ENCODE peak calls at places on chromosomes 7 and 10, in four cellular contexts. One of them, this sample, is unnamed.

GRCh38 chr10:133372507-133372906 is 647 bp downstream of the ECHS1 start:
- DNase-seq in activated T-helper 1 cell treated with Interleukin-2 at 50 U/mL for 16 hours: no peak
- DNase-seq in posterior cingulate gyrus: no peak
- DNase-seq in NCI-H1105: no peak
- DNase-seq in this sample: no peak

GRCh38 chr10:132847416-132847777 is 61.5 kb upstream of the NKX6-2 start:
- DNase-seq in NCI-H1105: no peak
- DNase-seq in posterior cingulate gyrus: no peak
- DNase-seq in activated T-helper 1 cell treated with Interleukin-2 at 50 U/mL for 16 hours: no peak
- DNase-seq in this sample: no peak

GRCh38 chr7:67371429-67372305 is 375.0 kb downstream of the TYW1 start:
- DNase-seq in NCI-H1105: peak
- DNase-seq in activated T-helper 1 cell treated with Interleukin-2 at 50 U/mL for 16 hours: peak
- DNase-seq in posterior cingulate gyrus: peak
- DNase-seq in this sample: peak

GRCh38 chr7:75716992-75717626 is 21.6 kb downstream of the HIP1 start:
- DNase-seq in posterior cingulate gyrus: no peak
- DNase-seq in activated T-helper 1 cell treated with Interleukin-2 at 50 U/mL for 16 hours: no peak
- DNase-seq in NCI-H1105: no peak
- DNase-seq in this sample: no peak

GRCh38 chr7:77933394-77933793 is 134.8 kb downstream of the PHTF2 start:
- DNase-seq in NCI-H1105: no peak
- DNase-seq in activated T-helper 1 cell treated with Interleukin-2 at 50 U/mL for 16 hours: no peak
- DNase-seq in posterior cingulate gyrus: no peak
- DNase-seq in this sample: no peak

GRCh38 chr7:16891338-16891737 is 9.6 kb upstream of the AGR3 start:
- DNase-seq in activated T-helper 1 cell treated with Interleukin-2 at 50 U/mL for 16 hours: no peak
- DNase-seq in NCI-H1105: peak
- DNase-seq in posterior cingulate gyrus: no peak
- DNase-seq in this sample: peak

GRCh38 chr7:73443543-73444255 is 10.1 kb downstream of the FZD9 start:
- DNase-seq in activated T-helper 1 cell treated with Interleukin-2 at 50 U/mL for 16 hours: no peak
- DNase-seq in NCI-H1105: no peak
- DNase-seq in posterior cingulate gyrus: no peak
- DNase-seq in this sample: no peak

GRCh38 chr7:867406-868188 is 8.8 kb upstream of the GET4 start:
- DNase-seq in NCI-H1105: no peak
- DNase-seq in activated T-helper 1 cell treated with Interleukin-2 at 50 U/mL for 16 hours: no peak
- DNase-seq in posterior cingulate gyrus: no peak
- DNase-seq in this sample: no peak

GRCh38 chr10:107152087-107152486 is 12.4 kb downstream of the SORCS1 start:
- DNase-seq in activated T-helper 1 cell treated with Interleukin-2 at 50 U/mL for 16 hours: no peak
- DNase-seq in posterior cingulate gyrus: no peak
- DNase-seq in NCI-H1105: no peak
- DNase-seq in this sample: no peak

GRCh38 chr7:7695418-7695817 is 23.0 kb downstream of the RPA3 start:
- DNase-seq in NCI-H1105: no peak
- DNase-seq in activated T-helper 1 cell treated with Interleukin-2 at 50 U/mL for 16 hours: no peak
- DNase-seq in posterior cingulate gyrus: no peak
- DNase-seq in this sample: peak

GRCh38 chr7:87220026-87220733 is 648 bp upstream of the TMEM243 start:
- DNase-seq in NCI-H1105: peak
- DNase-seq in activated T-helper 1 cell treated with Interleukin-2 at 50 U/mL for 16 hours: peak
- DNase-seq in posterior cingulate gyrus: peak
- DNase-seq in this sample: peak

GRCh38 chr7:105890290-105890997 is 14.0 kb upstream of the ATXN7L1 start:
- DNase-seq in activated T-helper 1 cell treated with Interleukin-2 at 50 U/mL for 16 hours: no peak
- DNase-seq in NCI-H1105: no peak
- DNase-seq in posterior cingulate gyrus: no peak
- DNase-seq in this sample: no peak

GRCh38 chr10:14478639-14479038 is 147.9 kb upstream of the FRMD4A start:
- DNase-seq in posterior cingulate gyrus: peak
- DNase-seq in NCI-H1105: peak
- DNase-seq in activated T-helper 1 cell treated with Interleukin-2 at 50 U/mL for 16 hours: no peak
- DNase-seq in this sample: peak

GRCh38 chr10:57992321-57993077 is 275.2 kb downstream of the IPMK start:
- DNase-seq in NCI-H1105: no peak
- DNase-seq in posterior cingulate gyrus: no peak
- DNase-seq in activated T-helper 1 cell treated with Interleukin-2 at 50 U/mL for 16 hours: no peak
- DNase-seq in this sample: no peak

GRCh38 chr10:112215342-112215774 is 31.8 kb upstream of the GPAM start:
- DNase-seq in posterior cingulate gyrus: no peak
- DNase-seq in NCI-H1105: no peak
- DNase-seq in activated T-helper 1 cell treated with Interleukin-2 at 50 U/mL for 16 hours: no peak
- DNase-seq in this sample: no peak

GRCh38 chr7:46486264-46487206 is 565.5 kb upstream of the IGFBP3 start:
- DNase-seq in NCI-H1105: no peak
- DNase-seq in posterior cingulate gyrus: no peak
- DNase-seq in activated T-helper 1 cell treated with Interleukin-2 at 50 U/mL for 16 hours: no peak
- DNase-seq in this sample: no peak

GRCh38 chr7:43585521-43585920 is 2.6 kb downstream of the STK17A start:
- DNase-seq in NCI-H1105: no peak
- DNase-seq in activated T-helper 1 cell treated with Interleukin-2 at 50 U/mL for 16 hours: no peak
- DNase-seq in posterior cingulate gyrus: no peak
- DNase-seq in this sample: no peak

GRCh38 chr10:76082232-76082631 is 650.8 kb downstream of the LRMDA start:
- DNase-seq in posterior cingulate gyrus: no peak
- DNase-seq in activated T-helper 1 cell treated with Interleukin-2 at 50 U/mL for 16 hours: no peak
- DNase-seq in NCI-H1105: no peak
- DNase-seq in this sample: no peak

GRCh38 chr10:43128958-43129706 is 9.1 kb upstream of the CSGALNACT2 start:
- DNase-seq in NCI-H1105: no peak
- DNase-seq in activated T-helper 1 cell treated with Interleukin-2 at 50 U/mL for 16 hours: no peak
- DNase-seq in posterior cingulate gyrus: no peak
- DNase-seq in this sample: no peak

GRCh38 chr10:57023626-57024025 is 662.6 kb upstream of the ZWINT start:
- DNase-seq in posterior cingulate gyrus: no peak
- DNase-seq in NCI-H1105: no peak
- DNase-seq in activated T-helper 1 cell treated with Interleukin-2 at 50 U/mL for 16 hours: no peak
- DNase-seq in this sample: no peak

GRCh38 chr7:150983893-150984368 is 5.8 kb upstream of the KCNH2 start:
- DNase-seq in posterior cingulate gyrus: no peak
- DNase-seq in NCI-H1105: no peak
- DNase-seq in activated T-helper 1 cell treated with Interleukin-2 at 50 U/mL for 16 hours: no peak
- DNase-seq in this sample: peak

GRCh38 chr10:101767600-101767945 is 8.3 kb downstream of the FGF8 start:
- DNase-seq in activated T-helper 1 cell treated with Interleukin-2 at 50 U/mL for 16 hours: no peak
- DNase-seq in NCI-H1105: peak
- DNase-seq in posterior cingulate gyrus: no peak
- DNase-seq in this sample: no peak

GRCh38 chr10:119871881-119872609 is 598 bp downstream of the MCMBP start:
- DNase-seq in NCI-H1105: peak
- DNase-seq in activated T-helper 1 cell treated with Interleukin-2 at 50 U/mL for 16 hours: peak
- DNase-seq in posterior cingulate gyrus: peak
- DNase-seq in this sample: no peak

GRCh38 chr10:98134117-98134430 is 383 bp upstream of the R3HCC1L start:
- DNase-seq in NCI-H1105: no peak
- DNase-seq in activated T-helper 1 cell treated with Interleukin-2 at 50 U/mL for 16 hours: no peak
- DNase-seq in posterior cingulate gyrus: no peak
- DNase-seq in this sample: no peak

GRCh38 chr7:80134105-80134535 is 511 bp upstream of the GNAI1 start:
- DNase-seq in posterior cingulate gyrus: peak
- DNase-seq in NCI-H1105: no peak
- DNase-seq in activated T-helper 1 cell treated with Interleukin-2 at 50 U/mL for 16 hours: no peak
- DNase-seq in this sample: peak

GRCh38 chr7:7272294-7272693 is 90.0 kb downstream of the C1GALT1 start:
- DNase-seq in activated T-helper 1 cell treated with Interleukin-2 at 50 U/mL for 16 hours: no peak
- DNase-seq in posterior cingulate gyrus: no peak
- DNase-seq in NCI-H1105: no peak
- DNase-seq in this sample: no peak

GRCh38 chr10:15710455-15710854 is 9.3 kb downstream of the ITGA8 start:
- DNase-seq in NCI-H1105: no peak
- DNase-seq in activated T-helper 1 cell treated with Interleukin-2 at 50 U/mL for 16 hours: no peak
- DNase-seq in posterior cingulate gyrus: no peak
- DNase-seq in this sample: no peak

GRCh38 chr7:45646996-45647411 is 72.8 kb downstream of the ADCY1 start:
- DNase-seq in NCI-H1105: no peak
- DNase-seq in activated T-helper 1 cell treated with Interleukin-2 at 50 U/mL for 16 hours: no peak
- DNase-seq in posterior cingulate gyrus: no peak
- DNase-seq in this sample: peak

GRCh38 chr7:29282819-29283414 is 88.3 kb downstream of the CHN2 start:
- DNase-seq in posterior cingulate gyrus: no peak
- DNase-seq in NCI-H1105: peak
- DNase-seq in activated T-helper 1 cell treated with Interleukin-2 at 50 U/mL for 16 hours: no peak
- DNase-seq in this sample: peak

GRCh38 chr10:30538086-30538485 is 91.5 kb downstream of the LYZL2 start:
- DNase-seq in posterior cingulate gyrus: no peak
- DNase-seq in NCI-H1105: no peak
- DNase-seq in activated T-helper 1 cell treated with Interleukin-2 at 50 U/mL for 16 hours: no peak
- DNase-seq in this sample: no peak

This sample was measured in cerebellar cortex.